ENCODE peak calls at places on chromosomes 11 and 22, in ten cellular contexts. L is adipocyte, M is suprapubic skin, H is body of pancreas, G is brain microvascular endothelial cell, D is esophagus squamous epithelium, E is mesendoderm, V is pancreas, T is heart left ventricle, J is Peyer's patch. N is an unnamed sample.

GRCh38 chr11:6298605-6299004 is 21.7 kb downstream of the CAVIN3 start:
- DNase-seq in L (peak; percentile 32), M (no peak), H (peak; percentile 85), G (no peak), D (no peak), E (peak; percentile 89), V (peak; percentile 62), T (peak; percentile 69), J (peak; percentile 52), N (no peak)

GRCh38 chr22:38505595-38506117 is 455 bp downstream of the DDX17 start:
- DNase-seq in L (peak; percentile 88), M (peak; percentile 86), H (peak; percentile 86), G (peak; percentile 23), D (no peak), E (peak; percentile 61), V (peak; percentile 78), T (peak; percentile 91), J (peak; percentile 89), N (no peak)

GRCh38 chr11:112392860-112393259 is 132.2 kb upstream of the PLET1 start:
- DNase-seq in L (no peak), M (no peak), H (no peak), G (no peak), D (no peak), E (no peak), V (no peak), T (no peak), J (no peak), N (no peak)

GRCh38 chr11:73376803-73377629 is 817 bp downstream of the RELT start:
- DNase-seq in L (peak; percentile 68), M (no peak), H (peak; percentile 34), G (peak; percentile 66), D (no peak), E (peak; percentile 74), V (peak; percentile 22), T (peak; percentile 68), J (peak; percentile 68), N (no peak)

GRCh38 chr11:36431429-36432092 is 78.5 kb downstream of the TRAF6 start:
- DNase-seq in L (peak; percentile 87), M (no peak), H (no peak), G (peak; percentile 98), D (no peak), E (peak; percentile 18), V (no peak), T (peak; percentile 73), J (no peak), N (peak; percentile 92)

GRCh38 chr11:89175796-89176195 is 1.9 kb upstream of the TYR start:
- DNase-seq in L (peak; percentile 36), M (no peak), H (no peak), G (no peak), D (no peak), E (peak; percentile 24), V (no peak), T (no peak), J (no peak), N (no peak)

GRCh38 chr11:47375020-47375419 is 3.3 kb downstream of the SPI1 start:
- DNase-seq in L (no peak), M (no peak), H (no peak), G (no peak), D (no peak), E (no peak), V (no peak), T (no peak), J (peak; percentile 42), N (no peak)

GRCh38 chr22:45684752-45685359 is 13.2 kb downstream of the ATXN10 start:
- DNase-seq in L (no peak), M (no peak), H (no peak), G (no peak), D (no peak), E (no peak), V (no peak), T (no peak), J (no peak), N (no peak)

GRCh38 chr11:48087974-48088681 is 107.8 kb downstream of the PTPRJ start:
- DNase-seq in L (no peak), M (no peak), H (peak; percentile 66), G (no peak), D (no peak), E (no peak), V (peak; percentile 32), T (peak; percentile 53), J (peak; percentile 66), N (no peak)

GRCh38 chr11:33719587-33719986 is 16.6 kb downstream of the CD59 start:
- DNase-seq in L (no peak), M (no peak), H (no peak), G (no peak), D (no peak), E (no peak), V (no peak), T (no peak), J (no peak), N (no peak)

GRCh38 chr11:94450061-94450460 is 43.6 kb downstream of the MRE11 start:
- DNase-seq in L (no peak), M (no peak), H (no peak), G (no peak), D (no peak), E (no peak), V (no peak), T (no peak), J (no peak), N (no peak)

GRCh38 chr11:134291196-134291595 is 15.0 kb downstream of the GLB1L3 start:
- DNase-seq in L (no peak), M (no peak), H (no peak), G (no peak), D (no peak), E (no peak), V (no peak), T (no peak), J (no peak), N (no peak)

GRCh38 chr11:47256374-47256773 is 1.4 kb upstream of the NR1H3 start:
- DNase-seq in L (no peak), M (no peak), H (no peak), G (no peak), D (no peak), E (no peak), V (no peak), T (no peak), J (no peak), N (no peak)

GRCh38 chr22:20002661-20003060 is 14.0 kb downstream of the ARVCF start:
- DNase-seq in L (no peak), M (no peak), H (no peak), G (no peak), D (no peak), E (no peak), V (no peak), T (no peak), J (no peak), N (no peak)

GRCh38 chr22:27581688-27582087 is 219.9 kb downstream of the MN1 start:
- DNase-seq in L (peak; percentile 66), M (peak; percentile 92), H (peak; percentile 39), G (no peak), D (no peak), E (no peak), V (no peak), T (peak; percentile 93), J (peak; percentile 60), N (no peak)

GRCh38 chr11:74321487-74322188 is 10.2 kb upstream of the P4HA3 start:
- DNase-seq in L (peak; percentile 62), M (no peak), H (peak; percentile 54), G (peak; percentile 49), D (no peak), E (peak; percentile 46), V (no peak), T (no peak), J (no peak), N (no peak)

GRCh38 chr11:43434893-43435292 is 76.2 kb downstream of the TTC17 start:
- DNase-seq in L (no peak), M (no peak), H (no peak), G (no peak), D (no peak), E (no peak), V (no peak), T (no peak), J (no peak), N (no peak)

GRCh38 chr22:32476804-32477203 is 2.2 kb downstream of the FBXO7 start:
- DNase-seq in L (no peak), M (no peak), H (no peak), G (no peak), D (no peak), E (no peak), V (no peak), T (no peak), J (no peak), N (no peak)

GRCh38 chr22:32477608-32478007 is 3.0 kb downstream of the FBXO7 start:
- DNase-seq in L (no peak), M (no peak), H (no peak), G (no peak), D (no peak), E (no peak), V (no peak), T (no peak), J (no peak), N (no peak)

GRCh38 chr22:32478994-32479393 is 4.4 kb downstream of the FBXO7 start:
- DNase-seq in L (no peak), M (no peak), H (no peak), G (peak; percentile 21), D (no peak), E (no peak), V (no peak), T (no peak), J (no peak), N (no peak)

GRCh38 chr22:32482708-32483107 is 8.1 kb downstream of the FBXO7 start:
- DNase-seq in L (no peak), M (no peak), H (no peak), G (no peak), D (no peak), E (no peak), V (no peak), T (no peak), J (no peak), N (no peak)

GRCh38 chr22:32480238-32480637 is 5.6 kb downstream of the FBXO7 start:
- DNase-seq in L (no peak), M (no peak), H (no peak), G (no peak), D (no peak), E (no peak), V (no peak), T (no peak), J (no peak), N (no peak)
- H3K36me3 ChIP-seq in L (peaks cover 17% of the 10 kb centered on the region), M (peaks cover 15% of the 10 kb centered on the region), H (no peaks in the 10 kb centered on the region), G (peaks cover 13% of the 10 kb centered on the region), D (peaks cover 35% of the 10 kb centered on the region), E (no peaks in the 10 kb centered on the region), V (no peaks in the 10 kb centered on the region), T (peaks cover 32% of the 10 kb centered on the region), J (no peaks in the 10 kb centered on the region), N (peaks cover 40% of the 10 kb centered on the region)

GRCh38 chr22:29811377-29811776 is 26.7 kb downstream of the ASCC2 start:
- DNase-seq in L (no peak), M (no peak), H (no peak), G (no peak), D (no peak), E (no peak), V (no peak), T (no peak), J (no peak), N (no peak)
- H3K36me3 ChIP-seq in L (peaks cover 72% of the 10 kb centered on the region), M (peaks cover 86% of the 10 kb centered on the region), H (peaks cover 3% of the 10 kb centered on the region), G (peaks cover 62% of the 10 kb centered on the region), D (peaks cover 94% of the 10 kb centered on the region), E (peaks cover 18% of the 10 kb centered on the region), V (peaks cover 19% of the 10 kb centered on the region), T (peaks cover 93% of the 10 kb centered on the region), J (no peaks in the 10 kb centered on the region), N (peaks cover 76% of the 10 kb centered on the region)

GRCh38 chr11:67433536-67434394 is 3.7 kb downstream of the PTPRCAP start:
- DNase-seq in L (no peak), M (no peak), H (no peak), G (no peak), D (no peak), E (no peak), V (no peak), T (no peak), J (no peak), N (no peak)
- H3K36me3 ChIP-seq in L (peaks cover 55% of the 10 kb centered on the region), M (peaks cover 67% of the 10 kb centered on the region), H (no peaks in the 10 kb centered on the region), G (peaks cover 47% of the 10 kb centered on the region), D (peaks cover 90% of the 10 kb centered on the region), E (peaks cover 5% of the 10 kb centered on the region), V (peaks cover 14% of the 10 kb centered on the region), T (peaks cover 82% of the 10 kb centered on the region), J (no peaks in the 10 kb centered on the region), N (peaks cover 58% of the 10 kb centered on the region)

GRCh38 chr11:68385128-68385527 is 72.7 kb downstream of the LRP5 start:
- DNase-seq in L (no peak), M (no peak), H (no peak), G (no peak), D (no peak), E (no peak), V (no peak), T (no peak), J (no peak), N (no peak)
- H3K36me3 ChIP-seq in L (peaks cover 14% of the 10 kb centered on the region), M (peaks cover 16% of the 10 kb centered on the region), H (no peaks in the 10 kb centered on the region), G (peaks cover 16% of the 10 kb centered on the region), D (peaks cover 51% of the 10 kb centered on the region), E (peaks cover 6% of the 10 kb centered on the region), V (peaks cover 7% of the 10 kb centered on the region), T (peaks cover 42% of the 10 kb centered on the region), J (no peaks in the 10 kb centered on the region), N (peaks cover 11% of the 10 kb centered on the region)

N was measured in RWPE2.